ENCODE peak calls at places on chromosomes 1 and 21, in four cellular contexts. H, R, L and D are unnamed samples.

GRCh38 chr21:45819478-45820170 is 161.9 kb upstream of the COL6A1 start:
- DNase-seq in R (no peak), H (no peak), L (no peak), D (no peak)

GRCh38 chr1:241706257-241706656 is 54.2 kb downstream of the WDR64 start:
- DNase-seq in H (no peak), R (no peak), L (no peak), D (no peak)

GRCh38 chr1:84504580-84505021 is 1.6 kb upstream of the SPATA1 start:
- DNase-seq in H (no peak), R (no peak), L (no peak), D (no peak)

GRCh38 chr1:165073402-165074007 is 283.0 kb downstream of the LMX1A start:
- DNase-seq in L (no peak), H (peak), R (no peak), D (peak)

GRCh38 chr1:84303154-84303830 is 1.8 kb downstream of the SAMD13 start:
- DNase-seq in H (no peak), L (no peak), R (peak), D (no peak)

GRCh38 chr21:35136586-35137254 is 87.6 kb upstream of the RUNX1 start:
- DNase-seq in H (no peak), R (no peak), L (no peak), D (no peak)

GRCh38 chr1:58717979-58718378 is 18.1 kb upstream of the MYSM1 start:
- DNase-seq in H (no peak), L (no peak), R (no peak), D (no peak)

GRCh38 chr1:30102605-30103004 is 620.8 kb downstream of the MATN1 start:
- DNase-seq in R (no peak), L (no peak), H (no peak), D (no peak)

GRCh38 chr1:30670195-30671060 is 53.0 kb downstream of the MATN1 start:
- DNase-seq in R (no peak), L (peak), H (no peak), D (no peak)

GRCh38 chr1:94739521-94740061 is 80.6 kb upstream of the SLC44A3 start:
- DNase-seq in H (no peak), L (no peak), R (no peak), D (no peak)

GRCh38 chr1:168465942-168466702 is 77.7 kb downstream of the XCL2 start:
- DNase-seq in R (peak), L (peak), H (peak), D (no peak)

GRCh38 chr1:95247607-95248006 is 13.6 kb downstream of the RWDD3 start:
- DNase-seq in R (no peak), L (no peak), H (no peak), D (no peak)

GRCh38 chr1:98940680-98941079 is 64.0 kb downstream of the PLPPR5 start:
- DNase-seq in R (no peak), L (no peak), H (no peak), D (no peak)

GRCh38 chr1:160680399-160680798 is 31.2 kb downstream of the CD48 start:
- DNase-seq in L (no peak), H (no peak), R (no peak), D (no peak)

GRCh38 chr21:25191141-25191540 is 416.1 kb downstream of the MRPL39 start:
- DNase-seq in H (no peak), L (no peak), R (no peak), D (no peak)

GRCh38 chr1:100353988-100354387 is 1.7 kb downstream of the CDC14A start:
- DNase-seq in H (no peak), R (no peak), L (no peak), D (peak)

GRCh38 chr1:58886611-58887010 is 102.8 kb upstream of the JUN start:
- DNase-seq in H (no peak), L (peak), R (no peak), D (no peak)

GRCh38 chr1:79899914-79900313 is 893.4 kb upstream of the ADGRL4 start:
- DNase-seq in H (no peak), R (no peak), L (no peak), D (no peak)